ENCODE peak calls at places on chromosomes 7 and 10, in ten cellular contexts. D is transverse colon, V is psoas muscle, M is Peyer's patch, N is DND-41, G is uterus, E is Panc1, T is right cardiac atrium, R is pancreas, C is left ventricle myocardium inferior. L is an unnamed sample.

GRCh38 chr7:69906309-69906995 is 308.2 kb downstream of the AUTS2 start:
- DNase-seq in E (no peak), R (no peak), M (peak; percentile 35), G (no peak), T (no peak), V (no peak), N (peak; percentile 82), D (no peak), C (no peak), L (peak; percentile 62)

GRCh38 chr7:101941481-101942383 is 124.3 kb downstream of the CUX1 start:
- DNase-seq in D (peak; percentile 65), E (peak; percentile 78), G (peak; percentile 91), M (no peak), R (no peak), C (no peak), N (no peak), T (no peak), V (no peak), L (no peak)

GRCh38 chr7:5599543-5600200 is 176.0 kb upstream of the TNRC18 start:
- DNase-seq in M (no peak), G (no peak), C (no peak), V (no peak), D (no peak), N (no peak), T (no peak), R (no peak), E (no peak), L (no peak)

GRCh38 chr7:94303736-94304135 is 91.0 kb upstream of the COL1A2 start:
- DNase-seq in D (peak; percentile 10), T (no peak), G (peak; percentile 61), V (no peak), E (no peak), C (no peak), M (no peak), N (no peak), R (no peak), L (no peak)

GRCh38 chr10:117980216-117980615 is 66.5 kb downstream of the RAB11FIP2 start:
- DNase-seq in E (peak; percentile 59), D (no peak), M (no peak), C (no peak), G (no peak), R (no peak), V (no peak), N (no peak), T (no peak), L (no peak)

GRCh38 chr7:93331706-93332105 is 99.5 kb downstream of the VPS50 start:
- DNase-seq in V (no peak), E (no peak), R (no peak), M (no peak), N (no peak), T (no peak), G (no peak), D (no peak), C (no peak), L (no peak)

GRCh38 chr7:22452142-22452763 is 47.7 kb downstream of the STEAP1B start:
- DNase-seq in T (peak; percentile 55), M (peak; percentile 29), R (peak; percentile 73), N (peak; percentile 30), D (peak; percentile 75), V (peak; percentile 66), E (peak; percentile 17), G (no peak), C (peak; percentile 62), L (peak; percentile 86)

GRCh38 chr7:28355553-28356319 is 56.6 kb upstream of the CREB5 start:
- DNase-seq in E (no peak), R (no peak), T (no peak), C (no peak), G (no peak), D (no peak), M (no peak), N (no peak), V (no peak), L (no peak)

GRCh38 chr7:47449810-47450586 is 131.9 kb downstream of the TNS3 start:
- DNase-seq in D (no peak), G (no peak), M (no peak), V (no peak), C (no peak), T (no peak), N (no peak), E (no peak), R (no peak), L (no peak)

GRCh38 chr10:66234872-66235271 is 691.0 kb upstream of the LRRTM3 start:
- DNase-seq in R (no peak), N (no peak), E (no peak), V (no peak), T (no peak), G (no peak), M (no peak), C (no peak), D (no peak), L (no peak)

GRCh38 chr7:51633596-51633995 is 317.0 kb upstream of the COBL start:
- DNase-seq in G (no peak), V (no peak), D (no peak), C (no peak), N (no peak), T (no peak), M (no peak), R (no peak), E (no peak), L (no peak)

GRCh38 chr7:46015107-46015868 is 94.2 kb upstream of the IGFBP3 start:
- DNase-seq in G (no peak), V (peak; percentile 79), E (no peak), C (peak; percentile 71), T (peak; percentile 51), D (peak; percentile 15), R (no peak), N (peak; percentile 73), M (no peak), L (no peak)

GRCh38 chr7:26090927-26091519 is 61.0 kb upstream of the NFE2L3 start:
- DNase-seq in M (no peak), R (no peak), V (no peak), T (no peak), D (no peak), N (peak; percentile 24), C (no peak), E (peak; percentile 67), G (no peak), L (peak; percentile 76)

GRCh38 chr10:69703766-69704191 is 73.7 kb downstream of the FAM241B start:
- DNase-seq in N (no peak), D (no peak), M (no peak), E (no peak), G (no peak), V (no peak), R (no peak), C (no peak), T (no peak), L (no peak)

DNA sequence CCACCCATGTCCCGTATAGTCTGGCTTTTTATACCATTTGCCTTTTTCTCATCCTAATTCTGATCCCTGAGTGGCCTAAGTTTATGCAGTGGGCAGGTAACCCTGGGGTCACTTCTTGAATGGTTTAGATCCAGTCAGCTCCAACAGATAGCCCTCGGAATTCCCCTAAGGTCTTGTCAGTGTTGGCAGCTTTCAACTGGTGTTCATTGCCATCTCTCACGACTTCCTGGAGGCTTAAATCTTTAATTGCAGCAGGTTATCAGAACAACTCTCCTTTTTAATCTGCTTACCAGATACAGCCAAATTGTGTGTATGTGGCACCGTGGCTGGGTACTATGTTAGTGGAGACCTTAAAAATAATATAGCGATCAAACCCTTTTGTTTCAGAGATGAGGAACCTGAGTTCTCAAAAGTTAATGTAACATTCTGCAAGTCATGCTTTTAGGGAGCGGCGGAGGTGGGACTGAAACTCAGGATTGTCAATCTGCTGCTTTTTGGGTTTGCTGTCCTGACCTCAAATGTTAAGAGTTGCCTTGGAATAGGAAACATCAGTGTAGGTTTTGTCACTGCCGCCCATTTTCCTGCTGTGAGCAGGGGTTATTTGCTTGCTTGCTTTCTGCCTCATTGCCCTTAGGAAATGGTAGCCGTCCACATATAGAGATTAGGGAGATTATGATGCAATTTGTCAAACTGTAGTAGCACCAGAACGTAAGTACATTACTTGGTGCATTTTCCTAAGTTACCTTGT is 810 bp downstream of the DLD start:
- DNase-seq in M (no peak), G (no peak), C (no peak), T (no peak), N (no peak), D (no peak), R (no peak), E (no peak), V (no peak), L (peak; percentile 24)
- H3K4me1 ChIP-seq in M (no peaks in the 10 kb centered on the region), G (peaks cover 6% of the 10 kb centered on the region), C (peaks cover 64% of the 10 kb centered on the region), T (peaks cover 7% of the 10 kb centered on the region), N (peaks cover 46% of the 10 kb centered on the region), D (peaks cover 14% of the 10 kb centered on the region), R (peaks cover 16% of the 10 kb centered on the region), E (peaks cover 21% of the 10 kb centered on the region), V (peaks cover 36% of the 10 kb centered on the region), L (peaks cover 30% of the 10 kb centered on the region)

GRCh38 chr7:111758332-111758731 is 196.0 kb upstream of the IMMP2L start:
- DNase-seq in M (no peak), N (no peak), R (no peak), V (no peak), T (no peak), E (no peak), G (no peak), C (no peak), D (no peak), L (no peak)
- H3K4me1 ChIP-seq in M (no peaks in the 10 kb centered on the region), N (no peaks in the 10 kb centered on the region), R (no peaks in the 10 kb centered on the region), V (no peaks in the 10 kb centered on the region), T (no peaks in the 10 kb centered on the region), E (no peaks in the 10 kb centered on the region), G (no peaks in the 10 kb centered on the region), C (peaks cover 3% of the 10 kb centered on the region), D (no peaks in the 10 kb centered on the region), L (no peaks in the 10 kb centered on the region)

GRCh38 chr10:128863411-128863810 is 603.6 kb upstream of the MGMT start:
- DNase-seq in V (no peak), T (no peak), N (no peak), E (no peak), M (no peak), D (no peak), G (peak; percentile 42), C (no peak), R (no peak), L (no peak)
- H3K4me1 ChIP-seq in V (no peaks in the 10 kb centered on the region), T (no peaks in the 10 kb centered on the region), N (no peaks in the 10 kb centered on the region), E (no peaks in the 10 kb centered on the region), M (no peaks in the 10 kb centered on the region), D (no peaks in the 10 kb centered on the region), G (no peaks in the 10 kb centered on the region), C (no peaks in the 10 kb centered on the region), R (no peaks in the 10 kb centered on the region), L (no peaks in the 10 kb centered on the region)

DNA sequence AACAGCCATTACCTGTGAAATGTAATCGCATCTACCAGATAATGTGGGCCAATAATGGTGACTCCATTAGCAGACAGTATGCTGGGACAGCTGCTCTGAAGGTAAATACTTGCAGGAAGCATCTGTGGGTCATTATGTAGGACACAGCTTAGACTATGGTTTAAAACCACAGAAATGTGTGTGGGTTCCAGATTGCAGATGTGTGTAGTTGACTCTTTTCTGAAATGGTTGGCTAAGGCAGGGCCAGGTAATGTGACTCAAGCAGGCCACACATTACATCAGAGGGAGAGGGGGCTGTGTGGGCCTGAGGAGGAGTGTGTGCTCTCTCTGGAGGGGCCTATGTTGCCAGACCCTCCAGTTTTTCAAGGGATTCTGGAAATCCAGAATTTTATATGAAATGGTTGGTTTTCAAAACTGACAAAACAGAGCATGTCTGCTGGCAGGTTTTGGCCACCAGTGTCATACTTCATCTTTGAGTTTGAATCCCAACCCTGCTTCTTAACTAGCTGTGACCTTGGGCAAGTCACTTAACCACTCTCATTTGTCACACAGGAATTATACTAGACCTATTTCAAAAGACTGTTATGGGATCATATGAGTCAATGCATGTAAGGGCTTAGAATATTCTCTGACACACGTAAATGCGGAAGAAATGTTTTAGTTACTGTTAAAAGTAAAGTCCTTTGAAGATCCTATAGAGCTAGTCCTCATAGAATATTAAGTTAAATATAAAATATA is 64.5 kb downstream of the MCMBP start:
- DNase-seq in R (no peak), G (no peak), M (no peak), N (peak; percentile 20), C (no peak), E (no peak), T (no peak), V (no peak), D (no peak), L (no peak)
- H3K4me1 ChIP-seq in R (peaks cover 6% of the 10 kb centered on the region), G (no peaks in the 10 kb centered on the region), M (no peaks in the 10 kb centered on the region), N (no peaks in the 10 kb centered on the region), C (peaks cover 9% of the 10 kb centered on the region), E (no peaks in the 10 kb centered on the region), T (no peaks in the 10 kb centered on the region), V (peaks cover 6% of the 10 kb centered on the region), D (no peaks in the 10 kb centered on the region), L (peaks cover 14% of the 10 kb centered on the region)